ENCODE peak calls at places on chromosomes 13 and 19, in seven cellular contexts. One of them, this sample, is unnamed.

GRCh38 chr19:55206664-55207500 is 2.4 kb downstream of the PTPRH start:
- DNase-seq in fibroblast of lung: peak; percentile 85
- DNase-seq in kidney epithelial cell: peak; percentile 56
- DNase-seq in psoas muscle: peak; percentile 77
- DNase-seq in sigmoid colon: peak; percentile 86
- DNase-seq in prostate gland: no peak
- DNase-seq in adrenal gland: peak; percentile 98
- DNase-seq in this sample: peak; percentile 91

GRCh38 chr19:40803857-40804782 is 5.1 kb downstream of the EGLN2 start:
- DNase-seq in fibroblast of lung: no peak
- DNase-seq in kidney epithelial cell: no peak
- DNase-seq in psoas muscle: no peak
- DNase-seq in sigmoid colon: no peak
- DNase-seq in prostate gland: peak; percentile 66
- DNase-seq in adrenal gland: no peak
- DNase-seq in this sample: no peak

GRCh38 chr19:19026299-19026971 is 6.9 kb downstream of the SUGP2 start:
- DNase-seq in fibroblast of lung: no peak
- DNase-seq in kidney epithelial cell: no peak
- DNase-seq in psoas muscle: no peak
- DNase-seq in sigmoid colon: no peak
- DNase-seq in prostate gland: peak; percentile 88
- DNase-seq in adrenal gland: no peak
- DNase-seq in this sample: peak; percentile 10

GRCh38 chr19:33511346-33511745 is 10.2 kb downstream of the PEPD start:
- DNase-seq in fibroblast of lung: no peak
- DNase-seq in kidney epithelial cell: no peak
- DNase-seq in psoas muscle: no peak
- DNase-seq in sigmoid colon: no peak
- DNase-seq in prostate gland: no peak
- DNase-seq in adrenal gland: no peak
- DNase-seq in this sample: no peak

GRCh38 chr13:44667950-44668349 is 91.8 kb upstream of the TSC22D1 start:
- DNase-seq in fibroblast of lung: peak; percentile 80
- DNase-seq in kidney epithelial cell: no peak
- DNase-seq in psoas muscle: no peak
- DNase-seq in sigmoid colon: no peak
- DNase-seq in prostate gland: no peak
- DNase-seq in adrenal gland: no peak
- DNase-seq in this sample: peak; percentile 62

GRCh38 chr13:41509996-41510395 is 52.6 kb downstream of the RGCC start:
- DNase-seq in fibroblast of lung: no peak
- DNase-seq in kidney epithelial cell: no peak
- DNase-seq in psoas muscle: no peak
- DNase-seq in sigmoid colon: no peak
- DNase-seq in prostate gland: no peak
- DNase-seq in adrenal gland: no peak
- DNase-seq in this sample: no peak

GRCh38 chr19:38834104-38834490 is 2.5 kb upstream of the ECH1 start:
- DNase-seq in fibroblast of lung: no peak
- DNase-seq in kidney epithelial cell: no peak
- DNase-seq in psoas muscle: no peak
- DNase-seq in sigmoid colon: no peak
- DNase-seq in prostate gland: no peak
- DNase-seq in adrenal gland: no peak
- DNase-seq in this sample: no peak

GRCh38 chr13:81017525-81018152 is 676.7 kb upstream of the SPRY2 start:
- DNase-seq in fibroblast of lung: peak; percentile 27
- DNase-seq in kidney epithelial cell: peak; percentile 19
- DNase-seq in psoas muscle: no peak
- DNase-seq in sigmoid colon: no peak
- DNase-seq in prostate gland: no peak
- DNase-seq in adrenal gland: no peak
- DNase-seq in this sample: peak; percentile 81

GRCh38 chr13:29472317-29472961 is 123.0 kb downstream of the SLC7A1 start:
- DNase-seq in fibroblast of lung: peak; percentile 59
- DNase-seq in kidney epithelial cell: no peak
- DNase-seq in psoas muscle: no peak
- DNase-seq in sigmoid colon: no peak
- DNase-seq in prostate gland: peak; percentile 22
- DNase-seq in adrenal gland: peak; percentile 38
- DNase-seq in this sample: peak; percentile 76

GRCh38 chr13:34155931-34156607 is 338.1 kb downstream of the RFC3 start:
- DNase-seq in fibroblast of lung: peak; percentile 83
- DNase-seq in kidney epithelial cell: peak; percentile 35
- DNase-seq in psoas muscle: no peak
- DNase-seq in sigmoid colon: no peak
- DNase-seq in prostate gland: no peak
- DNase-seq in adrenal gland: peak; percentile 56
- DNase-seq in this sample: peak; percentile 48

GRCh38 chr13:44618326-44618725 is 42.2 kb upstream of the TSC22D1 start:
- DNase-seq in fibroblast of lung: peak; percentile 83
- DNase-seq in kidney epithelial cell: no peak
- DNase-seq in psoas muscle: no peak
- DNase-seq in sigmoid colon: no peak
- DNase-seq in prostate gland: no peak
- DNase-seq in adrenal gland: no peak
- DNase-seq in this sample: no peak

GRCh38 chr19:33734913-33735312 is 61.8 kb upstream of the KCTD15 start:
- DNase-seq in fibroblast of lung: no peak
- DNase-seq in kidney epithelial cell: no peak
- DNase-seq in psoas muscle: no peak
- DNase-seq in sigmoid colon: no peak
- DNase-seq in prostate gland: peak; percentile 36
- DNase-seq in adrenal gland: no peak
- DNase-seq in this sample: no peak

GRCh38 chr13:36432106-36432544 is at the start of gene CCNA1:
- DNase-seq in fibroblast of lung: peak; percentile 40
- DNase-seq in kidney epithelial cell: no peak
- DNase-seq in psoas muscle: peak; percentile 57
- DNase-seq in sigmoid colon: no peak
- DNase-seq in prostate gland: no peak
- DNase-seq in adrenal gland: no peak
- DNase-seq in this sample: peak; percentile 44

GRCh38 chr19:10836478-10837325 is 690 bp upstream of the TMED1 start:
- DNase-seq in fibroblast of lung: peak; percentile 77
- DNase-seq in kidney epithelial cell: peak; percentile 39
- DNase-seq in psoas muscle: peak; percentile 96
- DNase-seq in sigmoid colon: peak; percentile 94
- DNase-seq in prostate gland: no peak
- DNase-seq in adrenal gland: peak; percentile 89
- DNase-seq in this sample: peak; percentile 90

GRCh38 chr13:95403349-95404140 is 102.3 kb upstream of the ABCC4 start:
- DNase-seq in fibroblast of lung: peak; percentile 6
- DNase-seq in kidney epithelial cell: no peak
- DNase-seq in psoas muscle: no peak
- DNase-seq in sigmoid colon: no peak
- DNase-seq in prostate gland: no peak
- DNase-seq in adrenal gland: no peak
- DNase-seq in this sample: no peak

GRCh38 chr13:94389544-94390351 is 89.7 kb downstream of the DCT start:
- DNase-seq in fibroblast of lung: no peak
- DNase-seq in kidney epithelial cell: no peak
- DNase-seq in psoas muscle: no peak
- DNase-seq in sigmoid colon: no peak
- DNase-seq in prostate gland: no peak
- DNase-seq in adrenal gland: no peak
- DNase-seq in this sample: peak; percentile 18

GRCh38 chr13:111280666-111281577 is 39.5 kb upstream of the TEX29 start:
- DNase-seq in fibroblast of lung: peak; percentile 77
- DNase-seq in kidney epithelial cell: no peak
- DNase-seq in psoas muscle: no peak
- DNase-seq in sigmoid colon: no peak
- DNase-seq in prostate gland: no peak
- DNase-seq in adrenal gland: no peak
- DNase-seq in this sample: peak; percentile 93

GRCh38 chr19:29478578-29479565 is 46.9 kb upstream of the VSTM2B start:
- DNase-seq in fibroblast of lung: no peak
- DNase-seq in kidney epithelial cell: no peak
- DNase-seq in psoas muscle: no peak
- DNase-seq in sigmoid colon: no peak
- DNase-seq in prostate gland: no peak
- DNase-seq in adrenal gland: no peak
- DNase-seq in this sample: no peak
- TF ChIP-seq CTCF in fibroblast of lung: no peak
- TF ChIP-seq CTCF in kidney epithelial cell: peak; percentile 30
- TF ChIP-seq CTCF in psoas muscle: peak; percentile 4
- TF ChIP-seq CTCF in sigmoid colon: no peak
- TF ChIP-seq CTCF in prostate gland: no peak
- TF ChIP-seq CTCF in adrenal gland: no peak
- TF ChIP-seq CTCF in this sample: no peak

GRCh38 chr19:47745010-47745901 is at the start of gene NOP53:
- DNase-seq in fibroblast of lung: peak; percentile 92
- DNase-seq in kidney epithelial cell: peak; percentile 80
- DNase-seq in psoas muscle: peak; percentile 98
- DNase-seq in sigmoid colon: peak; percentile 99
- DNase-seq in prostate gland: peak; percentile 96
- DNase-seq in adrenal gland: peak; percentile 98
- DNase-seq in this sample: peak; percentile 98

GRCh38 chr19:47741544-47742125 is 3.7 kb upstream of the NOP53 start:
- DNase-seq in fibroblast of lung: no peak
- DNase-seq in kidney epithelial cell: no peak
- DNase-seq in psoas muscle: no peak
- DNase-seq in sigmoid colon: no peak
- DNase-seq in prostate gland: no peak
- DNase-seq in adrenal gland: no peak
- DNase-seq in this sample: no peak

GRCh38 chr19:47740866-47741519 is 4.4 kb upstream of the NOP53 start:
- DNase-seq in fibroblast of lung: no peak
- DNase-seq in kidney epithelial cell: no peak
- DNase-seq in psoas muscle: no peak
- DNase-seq in sigmoid colon: no peak
- DNase-seq in prostate gland: no peak
- DNase-seq in adrenal gland: peak; percentile 46
- DNase-seq in this sample: no peak

DNA sequence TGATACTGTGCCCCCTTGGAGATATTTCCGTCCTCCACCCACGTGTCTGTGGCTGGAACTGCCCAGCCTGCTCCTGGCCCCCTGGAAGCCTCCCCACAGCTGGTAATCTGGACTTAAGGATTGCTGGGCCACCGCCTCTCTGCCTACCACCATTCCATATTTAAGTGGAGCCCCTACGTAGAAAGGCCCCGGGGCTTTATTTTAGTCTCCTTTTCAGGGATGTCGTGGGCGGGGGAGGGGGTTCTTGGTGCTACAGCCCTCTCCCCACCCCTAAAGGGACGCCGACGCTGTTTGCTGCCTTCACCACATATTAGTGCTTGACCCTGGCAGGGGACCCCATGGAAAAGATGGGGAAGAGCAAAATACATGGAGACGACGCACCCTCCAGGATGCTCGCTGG is 2.7 kb upstream of the NOP53 start:
- DNase-seq in fibroblast of lung: peak; percentile 57
- DNase-seq in kidney epithelial cell: no peak
- DNase-seq in psoas muscle: no peak
- DNase-seq in sigmoid colon: no peak
- DNase-seq in prostate gland: no peak
- DNase-seq in adrenal gland: no peak
- DNase-seq in this sample: no peak
- H3K4me3 ChIP-seq in fibroblast of lung: peak overlapping the region; percentile 21
- H3K4me3 ChIP-seq in kidney epithelial cell: no peak overlapping the region
- H3K4me3 ChIP-seq in psoas muscle: peak overlapping the region; percentile 64
- H3K4me3 ChIP-seq in sigmoid colon: no peak overlapping the region
- H3K4me3 ChIP-seq in prostate gland: no peak overlapping the region
- H3K4me3 ChIP-seq in adrenal gland: no peak overlapping the region
- H3K4me3 ChIP-seq in this sample: peak overlapping the region; percentile 22

GRCh38 chr19:2110822-2111221 is 14.1 kb downstream of the IZUMO4 start:
- DNase-seq in fibroblast of lung: no peak
- DNase-seq in kidney epithelial cell: no peak
- DNase-seq in psoas muscle: no peak
- DNase-seq in sigmoid colon: no peak
- DNase-seq in prostate gland: no peak
- DNase-seq in adrenal gland: no peak
- DNase-seq in this sample: no peak
- TF ChIP-seq CTCF in fibroblast of lung: no peak
- TF ChIP-seq CTCF in kidney epithelial cell: peak; percentile 4
- TF ChIP-seq CTCF in psoas muscle: no peak
- TF ChIP-seq CTCF in sigmoid colon: no peak
- TF ChIP-seq CTCF in prostate gland: no peak
- TF ChIP-seq CTCF in adrenal gland: no peak
- TF ChIP-seq CTCF in this sample: no peak

DNA sequence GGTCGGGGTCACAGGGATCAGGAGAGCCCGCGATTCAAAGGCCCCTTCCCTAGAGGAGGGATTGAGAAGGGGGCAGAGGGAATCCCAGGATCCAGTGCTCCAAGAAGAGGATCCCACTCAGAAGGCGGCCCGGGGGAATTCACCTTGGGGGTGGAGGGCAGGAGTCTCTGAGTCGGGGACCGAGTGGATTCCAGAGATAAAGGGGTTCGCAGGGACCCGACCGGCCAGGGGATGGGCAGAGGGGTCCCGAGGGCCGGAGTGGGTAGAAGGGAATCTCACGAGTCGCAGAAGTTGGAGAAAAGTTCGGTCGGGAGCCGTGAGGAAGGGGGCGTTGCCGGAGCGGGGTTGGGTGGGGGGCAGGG is 261 bp downstream of the PRKD2 start:
- DNase-seq in fibroblast of lung: no peak
- DNase-seq in kidney epithelial cell: no peak
- DNase-seq in psoas muscle: no peak
- DNase-seq in sigmoid colon: no peak
- DNase-seq in prostate gland: no peak
- DNase-seq in adrenal gland: no peak
- DNase-seq in this sample: no peak
- H3K4me3 ChIP-seq in fibroblast of lung: peak overlapping the region; percentile 78
- H3K4me3 ChIP-seq in kidney epithelial cell: peak overlapping the region; percentile 71
- H3K4me3 ChIP-seq in psoas muscle: peak overlapping the region; percentile 89
- H3K4me3 ChIP-seq in sigmoid colon: peak overlapping the region; percentile 71
- H3K4me3 ChIP-seq in prostate gland: peak overlapping the region; percentile 94
- H3K4me3 ChIP-seq in adrenal gland: peak overlapping the region; percentile 82
- H3K4me3 ChIP-seq in this sample: peak overlapping the region; percentile 73